ENCODE peak calls at places on chromosomes 2 and 18, in six cellular contexts. K is H4, E is SW480, L is neural crest cell, O is activated T-cell treated with anti-CD3 and anti-CD28 coated beads for 4 hours, A is NCI-H345. B is an unnamed sample.

GRCh38 chr18:70469916-70470315 is 181.1 kb downstream of the SOCS6 start:
- DNase-seq in K (peak; percentile 35), E (no peak), L (no peak), O (no peak), A (peak; percentile 14), B (no peak)

GRCh38 chr18:24488824-24489493 is 28.5 kb downstream of the HRH4 start:
- DNase-seq in K (peak; percentile 11), E (peak; percentile 34), L (peak; percentile 33), O (no peak), A (peak; percentile 39), B (peak; percentile 69)

GRCh38 chr2:152247337-152247695 is 71.8 kb upstream of the STAM2 start:
- DNase-seq in K (no peak), E (no peak), L (no peak), O (no peak), A (no peak), B (no peak)

GRCh38 chr2:143688248-143688647 is 559.0 kb downstream of the ARHGAP15 start:
- DNase-seq in K (no peak), E (no peak), L (no peak), O (no peak), A (no peak), B (no peak)

GRCh38 chr18:61580061-61580460 is 246.8 kb downstream of the CDH20 start:
- DNase-seq in K (no peak), E (no peak), L (no peak), O (no peak), A (no peak), B (no peak)

GRCh38 chr18:3468066-3468705 is 18.2 kb downstream of the TGIF1 start:
- DNase-seq in K (no peak), E (no peak), L (no peak), O (no peak), A (no peak), B (no peak)

GRCh38 chr2:101012706-101013181 is 10.7 kb downstream of the RPL31 start:
- DNase-seq in K (no peak), E (peak; percentile 41), L (peak; percentile 54), O (peak; percentile 32), A (peak; percentile 51), B (peak; percentile 19)

GRCh38 chr2:129754431-129754830 is 225.0 kb upstream of the RAB6C start:
- DNase-seq in K (no peak), E (no peak), L (no peak), O (no peak), A (no peak), B (no peak)

GRCh38 chr2:28269019-28269784 is 123.5 kb upstream of the FOSL2 start:
- DNase-seq in K (peak; percentile 76), E (peak; percentile 73), L (no peak), O (no peak), A (no peak), B (no peak)

GRCh38 chr2:224869601-224870000 is 153.4 kb upstream of the CCDC195 start:
- DNase-seq in K (no peak), E (no peak), L (no peak), O (no peak), A (no peak), B (no peak)

GRCh38 chr2:106097370-106098000 is 96.6 kb downstream of the UXS1 start:
- DNase-seq in K (no peak), E (no peak), L (no peak), O (no peak), A (peak; percentile 26), B (no peak)

GRCh38 chr2:28377984-28378678 is 14.5 kb upstream of the FOSL2 start:
- DNase-seq in K (no peak), E (peak; percentile 89), L (no peak), O (no peak), A (peak; percentile 37), B (no peak)

GRCh38 chr2:6826081-6826913 is 39.4 kb downstream of the CMPK2 start:
- DNase-seq in K (peak; percentile 64), E (peak; percentile 30), L (no peak), O (peak; percentile 54), A (peak; percentile 34), B (peak; percentile 73)

GRCh38 chr2:40197121-40197520 is 254.8 kb downstream of the SLC8A1 start:
- DNase-seq in K (no peak), E (no peak), L (no peak), O (no peak), A (no peak), B (no peak)

GRCh38 chr2:237932731-237933131 is 34.1 kb upstream of the UBE2F start:
- DNase-seq in K (no peak), E (no peak), L (no peak), O (no peak), A (no peak), B (no peak)

GRCh38 chr2:154814856-154815255 is 116.4 kb downstream of the KCNJ3 start:
- DNase-seq in K (no peak), E (no peak), L (no peak), O (no peak), A (no peak), B (no peak)

GRCh38 chr2:161030260-161031063 is 129.8 kb upstream of the TANK start:
- DNase-seq in K (peak; percentile 94), E (peak; percentile 1), L (no peak), O (no peak), A (no peak), B (no peak)

GRCh38 chr2:109401370-109401769 is 212.4 kb downstream of the SEPTIN10 start:
- DNase-seq in K (no peak), E (no peak), L (no peak), O (no peak), A (no peak), B (no peak)

GRCh38 chr2:201909961-201910361 is 103.6 kb downstream of the CDK15 start:
- DNase-seq in K (peak; percentile 51), E (no peak), L (no peak), O (no peak), A (no peak), B (peak; percentile 3)

GRCh38 chr2:174438146-174438886 is 42.8 kb downstream of the SCRN3 start:
- DNase-seq in K (no peak), E (no peak), L (no peak), O (no peak), A (no peak), B (no peak)

GRCh38 chr2:240296611-240297552 is 138.6 kb upstream of the GPC1 start:
- DNase-seq in K (no peak), E (no peak), L (no peak), O (no peak), A (no peak), B (no peak)

GRCh38 chr2:154375625-154376020 is 322.9 kb upstream of the KCNJ3 start:
- DNase-seq in K (peak; percentile 62), E (peak; percentile 68), L (no peak), O (no peak), A (peak; percentile 53), B (no peak)

GRCh38 chr18:61975526-61976326 is 82.9 kb upstream of the RNF152 start:
- DNase-seq in K (no peak), E (no peak), L (no peak), O (peak; percentile 24), A (no peak), B (no peak)

GRCh38 chr2:219578811-219579210 is 6.7 kb downstream of the INHA start:
- DNase-seq in K (no peak), E (no peak), L (no peak), O (no peak), A (no peak), B (no peak)

GRCh38 chr18:42425025-42425424 is 470.0 kb downstream of the PIK3C3 start:
- DNase-seq in K (no peak), E (no peak), L (no peak), O (no peak), A (no peak), B (no peak)

GRCh38 chr2:5976626-5977025 is 284.4 kb downstream of the SOX11 start:
- DNase-seq in K (no peak), E (no peak), L (no peak), O (no peak), A (no peak), B (no peak)

B was measured in KG1.